ENCODE peak calls at places on chromosomes 16 and 17, in seven cellular contexts. F, R, O, E, X, T and U are unnamed samples.

GRCh38 chr17:40100419-40100668 is at the start of gene NR1D1:
- DNase-seq in R (no peak), O (no peak), X (no peak), E (no peak), T (no peak), F (no peak), U (no peak)

GRCh38 chr17:44540246-44541084 is 16.8 kb upstream of the FZD2 start:
- DNase-seq in E (no peak), O (no peak), F (no peak), X (no peak), R (no peak), T (no peak), U (no peak)

GRCh38 chr17:47899643-47900042 is 3.6 kb downstream of the SP2 start:
- DNase-seq in T (no peak), F (no peak), X (no peak), R (no peak), E (no peak), O (no peak), U (no peak)

GRCh38 chr17:75828741-75829140 is 15.5 kb downstream of the UNC13D start:
- DNase-seq in T (no peak), O (no peak), F (peak; percentile 34), E (no peak), R (no peak), X (no peak), U (peak; percentile 23)

GRCh38 chr16:81521141-81521626 is 76.6 kb downstream of the CMIP start:
- DNase-seq in R (peak; percentile 62), X (no peak), F (peak; percentile 76), T (no peak), O (no peak), E (no peak), U (no peak)

GRCh38 chr17:42484304-42484703 is 25.6 kb downstream of the ATP6V0A1 start:
- DNase-seq in R (peak; percentile 59), O (no peak), T (no peak), F (no peak), E (no peak), X (no peak), U (no peak)

GRCh38 chr17:7825206-7825980 is 8.6 kb upstream of the KDM6B start:
- DNase-seq in T (no peak), F (peak; percentile 60), O (no peak), R (no peak), E (no peak), X (no peak), U (no peak)

GRCh38 chr17:59154721-59155438 is at the start of gene SKA2:
- DNase-seq in R (peak; percentile 91), O (no peak), E (peak; percentile 99), T (peak; percentile 95), F (peak; percentile 99), X (peak; percentile 97), U (peak; percentile 97)

GRCh38 chr16:12695454-12695853 is 108.2 kb downstream of the CPPED1 start:
- DNase-seq in F (no peak), E (no peak), T (no peak), X (no peak), R (no peak), O (no peak), U (no peak)

GRCh38 chr17:11278186-11278983 is 37.4 kb downstream of the SHISA6 start:
- DNase-seq in O (no peak), X (no peak), F (no peak), E (no peak), R (no peak), T (no peak), U (no peak)

GRCh38 chr17:57925361-57925990 is 29.7 kb downstream of the CUEDC1 start:
- DNase-seq in F (peak; percentile 64), R (no peak), T (no peak), X (no peak), O (no peak), E (no peak), U (no peak)